ENCODE peak calls at places on chromosomes 12 and 14, in ten cellular contexts. One of them, this sample, is unnamed.

GRCh38 chr12:7058850-7059249 is 1.7 kb upstream of the C1S start:
- DNase-seq in heart left ventricle: no peak
- DNase-seq in dorsolateral prefrontal cortex: no peak
- DNase-seq in cardiac muscle cell: no peak
- DNase-seq in left ventricle myocardium inferior: no peak
- DNase-seq in lower lobe of right lung: no peak
- DNase-seq in fibroblast of lung: no peak
- DNase-seq in IMR-90: no peak
- DNase-seq in gastrocnemius medialis: no peak
- DNase-seq in ovary: no peak
- DNase-seq in this sample: no peak

GRCh38 chr12:42552822-42553221 is 36.7 kb downstream of the PRICKLE1 start:
- DNase-seq in left ventricle myocardium inferior: no peak
- DNase-seq in fibroblast of lung: no peak
- DNase-seq in heart left ventricle: no peak
- DNase-seq in lower lobe of right lung: no peak
- DNase-seq in IMR-90: no peak
- DNase-seq in gastrocnemius medialis: no peak
- DNase-seq in ovary: no peak
- DNase-seq in cardiac muscle cell: no peak
- DNase-seq in dorsolateral prefrontal cortex: no peak
- DNase-seq in this sample: no peak

GRCh38 chr12:101925352-101925751 is 48.0 kb downstream of the DRAM1 start:
- DNase-seq in gastrocnemius medialis: peak; percentile 77
- DNase-seq in ovary: peak; percentile 42
- DNase-seq in dorsolateral prefrontal cortex: no peak
- DNase-seq in lower lobe of right lung: peak; percentile 54
- DNase-seq in cardiac muscle cell: no peak
- DNase-seq in left ventricle myocardium inferior: peak; percentile 46
- DNase-seq in IMR-90: peak; percentile 99
- DNase-seq in heart left ventricle: peak; percentile 81
- DNase-seq in fibroblast of lung: peak; percentile 100
- DNase-seq in this sample: no peak

GRCh38 chr12:70443274-70443673 is 77.2 kb downstream of the KCNMB4 start:
- DNase-seq in dorsolateral prefrontal cortex: no peak
- DNase-seq in gastrocnemius medialis: no peak
- DNase-seq in left ventricle myocardium inferior: no peak
- DNase-seq in heart left ventricle: no peak
- DNase-seq in lower lobe of right lung: no peak
- DNase-seq in fibroblast of lung: peak; percentile 58
- DNase-seq in IMR-90: no peak
- DNase-seq in ovary: no peak
- DNase-seq in cardiac muscle cell: no peak
- DNase-seq in this sample: no peak

GRCh38 chr12:105385141-105385540 is 54.6 kb downstream of the C12orf75 start:
- DNase-seq in IMR-90: peak; percentile 41
- DNase-seq in fibroblast of lung: peak; percentile 66
- DNase-seq in lower lobe of right lung: no peak
- DNase-seq in left ventricle myocardium inferior: no peak
- DNase-seq in dorsolateral prefrontal cortex: no peak
- DNase-seq in heart left ventricle: no peak
- DNase-seq in ovary: no peak
- DNase-seq in gastrocnemius medialis: no peak
- DNase-seq in cardiac muscle cell: no peak
- DNase-seq in this sample: no peak

GRCh38 chr12:66087365-66087943 is 43.1 kb downstream of the LLPH start:
- DNase-seq in gastrocnemius medialis: peak; percentile 34
- DNase-seq in dorsolateral prefrontal cortex: no peak
- DNase-seq in left ventricle myocardium inferior: peak; percentile 49
- DNase-seq in IMR-90: peak; percentile 88
- DNase-seq in heart left ventricle: peak; percentile 38
- DNase-seq in cardiac muscle cell: peak; percentile 70
- DNase-seq in ovary: peak; percentile 75
- DNase-seq in fibroblast of lung: peak; percentile 64
- DNase-seq in lower lobe of right lung: peak; percentile 56
- DNase-seq in this sample: peak; percentile 14

GRCh38 chr14:102592969-102593840 is 756 bp downstream of the RCOR1 start:
- DNase-seq in heart left ventricle: peak; percentile 57
- DNase-seq in gastrocnemius medialis: peak; percentile 41
- DNase-seq in lower lobe of right lung: peak; percentile 72
- DNase-seq in dorsolateral prefrontal cortex: peak; percentile 61
- DNase-seq in IMR-90: peak; percentile 26
- DNase-seq in left ventricle myocardium inferior: peak; percentile 57
- DNase-seq in cardiac muscle cell: peak; percentile 73
- DNase-seq in fibroblast of lung: peak; percentile 41
- DNase-seq in ovary: peak; percentile 56
- DNase-seq in this sample: peak; percentile 50

GRCh38 chr14:76011959-76012802 is 26.6 kb downstream of the IFT43 start:
- DNase-seq in lower lobe of right lung: no peak
- DNase-seq in cardiac muscle cell: peak; percentile 22
- DNase-seq in gastrocnemius medialis: no peak
- DNase-seq in dorsolateral prefrontal cortex: no peak
- DNase-seq in left ventricle myocardium inferior: no peak
- DNase-seq in IMR-90: peak; percentile 87
- DNase-seq in heart left ventricle: peak; percentile 47
- DNase-seq in ovary: peak; percentile 41
- DNase-seq in fibroblast of lung: peak; percentile 32
- DNase-seq in this sample: no peak

GRCh38 chr14:105248368-105249174 is at the start of gene BTBD6:
- DNase-seq in gastrocnemius medialis: peak; percentile 79
- DNase-seq in heart left ventricle: peak; percentile 88
- DNase-seq in IMR-90: peak; percentile 83
- DNase-seq in lower lobe of right lung: peak; percentile 95
- DNase-seq in fibroblast of lung: peak; percentile 84
- DNase-seq in ovary: peak; percentile 85
- DNase-seq in cardiac muscle cell: peak; percentile 91
- DNase-seq in left ventricle myocardium inferior: peak; percentile 89
- DNase-seq in dorsolateral prefrontal cortex: peak; percentile 94
- DNase-seq in this sample: peak; percentile 86

GRCh38 chr12:53056901-53057300 is 7.0 kb downstream of the TNS2 start:
- DNase-seq in heart left ventricle: peak; percentile 24
- DNase-seq in cardiac muscle cell: no peak
- DNase-seq in ovary: no peak
- DNase-seq in left ventricle myocardium inferior: no peak
- DNase-seq in fibroblast of lung: no peak
- DNase-seq in dorsolateral prefrontal cortex: no peak
- DNase-seq in lower lobe of right lung: peak; percentile 29
- DNase-seq in gastrocnemius medialis: no peak
- DNase-seq in IMR-90: no peak
- DNase-seq in this sample: no peak

GRCh38 chr14:64692597-64693350 is 11.4 kb upstream of the PLEKHG3 start:
- DNase-seq in lower lobe of right lung: no peak
- DNase-seq in cardiac muscle cell: no peak
- DNase-seq in dorsolateral prefrontal cortex: peak; percentile 19
- DNase-seq in heart left ventricle: no peak
- DNase-seq in left ventricle myocardium inferior: no peak
- DNase-seq in gastrocnemius medialis: no peak
- DNase-seq in ovary: no peak
- DNase-seq in fibroblast of lung: no peak
- DNase-seq in IMR-90: no peak
- DNase-seq in this sample: no peak

GRCh38 chr12:8648598-8649205 is 13.9 kb downstream of the MFAP5 start:
- DNase-seq in heart left ventricle: no peak
- DNase-seq in gastrocnemius medialis: no peak
- DNase-seq in fibroblast of lung: no peak
- DNase-seq in left ventricle myocardium inferior: no peak
- DNase-seq in ovary: no peak
- DNase-seq in cardiac muscle cell: no peak
- DNase-seq in IMR-90: no peak
- DNase-seq in dorsolateral prefrontal cortex: no peak
- DNase-seq in lower lobe of right lung: no peak
- DNase-seq in this sample: no peak

GRCh38 chr12:23495472-23495871 is 454.0 kb downstream of the SOX5 start:
- DNase-seq in gastrocnemius medialis: no peak
- DNase-seq in left ventricle myocardium inferior: no peak
- DNase-seq in heart left ventricle: no peak
- DNase-seq in IMR-90: no peak
- DNase-seq in cardiac muscle cell: no peak
- DNase-seq in lower lobe of right lung: no peak
- DNase-seq in dorsolateral prefrontal cortex: no peak
- DNase-seq in fibroblast of lung: no peak
- DNase-seq in ovary: no peak
- DNase-seq in this sample: no peak

GRCh38 chr12:128784030-128784770 is 39.6 kb downstream of the SLC15A4 start:
- DNase-seq in IMR-90: peak; percentile 27
- DNase-seq in gastrocnemius medialis: no peak
- DNase-seq in left ventricle myocardium inferior: no peak
- DNase-seq in fibroblast of lung: peak; percentile 36
- DNase-seq in cardiac muscle cell: no peak
- DNase-seq in dorsolateral prefrontal cortex: no peak
- DNase-seq in ovary: no peak
- DNase-seq in heart left ventricle: no peak
- DNase-seq in lower lobe of right lung: no peak
- DNase-seq in this sample: no peak

GRCh38 chr14:99574099-99574880 is 29.7 kb downstream of the CCDC85C start:
- DNase-seq in fibroblast of lung: peak; percentile 92
- DNase-seq in IMR-90: peak; percentile 78
- DNase-seq in gastrocnemius medialis: no peak
- DNase-seq in lower lobe of right lung: peak; percentile 64
- DNase-seq in cardiac muscle cell: peak; percentile 91
- DNase-seq in ovary: peak; percentile 88
- DNase-seq in heart left ventricle: peak; percentile 71
- DNase-seq in dorsolateral prefrontal cortex: no peak
- DNase-seq in left ventricle myocardium inferior: peak; percentile 37
- DNase-seq in this sample: no peak

GRCh38 chr12:42568952-42569916 is 20.3 kb downstream of the PRICKLE1 start:
- DNase-seq in gastrocnemius medialis: no peak
- DNase-seq in heart left ventricle: no peak
- DNase-seq in ovary: no peak
- DNase-seq in fibroblast of lung: peak; percentile 64
- DNase-seq in lower lobe of right lung: no peak
- DNase-seq in left ventricle myocardium inferior: no peak
- DNase-seq in cardiac muscle cell: peak; percentile 62
- DNase-seq in dorsolateral prefrontal cortex: no peak
- DNase-seq in IMR-90: peak; percentile 80
- DNase-seq in this sample: no peak

GRCh38 chr14:62436256-62436655 is 609.0 kb downstream of the KCNH5 start:
- DNase-seq in gastrocnemius medialis: no peak
- DNase-seq in heart left ventricle: no peak
- DNase-seq in IMR-90: no peak
- DNase-seq in cardiac muscle cell: no peak
- DNase-seq in fibroblast of lung: peak; percentile 15
- DNase-seq in ovary: no peak
- DNase-seq in dorsolateral prefrontal cortex: no peak
- DNase-seq in left ventricle myocardium inferior: no peak
- DNase-seq in lower lobe of right lung: no peak
- DNase-seq in this sample: no peak

GRCh38 chr14:105475269-105475915 is 771 bp downstream of the CRIP2 start:
- DNase-seq in gastrocnemius medialis: no peak
- DNase-seq in left ventricle myocardium inferior: no peak
- DNase-seq in IMR-90: peak; percentile 9
- DNase-seq in cardiac muscle cell: no peak
- DNase-seq in ovary: peak; percentile 77
- DNase-seq in lower lobe of right lung: no peak
- DNase-seq in heart left ventricle: peak; percentile 79
- DNase-seq in fibroblast of lung: peak; percentile 60
- DNase-seq in dorsolateral prefrontal cortex: no peak
- DNase-seq in this sample: no peak

GRCh38 chr14:93984987-93985410 is 8.6 kb upstream of the ASB2 start:
- DNase-seq in heart left ventricle: no peak
- DNase-seq in gastrocnemius medialis: peak; percentile 95
- DNase-seq in lower lobe of right lung: peak; percentile 27
- DNase-seq in left ventricle myocardium inferior: peak; percentile 53
- DNase-seq in IMR-90: peak; percentile 91
- DNase-seq in fibroblast of lung: peak; percentile 97
- DNase-seq in ovary: no peak
- DNase-seq in cardiac muscle cell: peak; percentile 79
- DNase-seq in dorsolateral prefrontal cortex: peak; percentile 61
- DNase-seq in this sample: no peak
- TF ChIP-seq CTCF in heart left ventricle: peak; percentile 46
- TF ChIP-seq CTCF in gastrocnemius medialis: peak; percentile 87
- TF ChIP-seq CTCF in lower lobe of right lung: no peak
- TF ChIP-seq CTCF in left ventricle myocardium inferior: peak; percentile 49
- TF ChIP-seq CTCF in IMR-90: peak; percentile 50
- TF ChIP-seq CTCF in fibroblast of lung: peak; percentile 20
- TF ChIP-seq CTCF in ovary: no peak
- TF ChIP-seq CTCF in cardiac muscle cell: peak; percentile 41
- TF ChIP-seq CTCF in dorsolateral prefrontal cortex: no peak
- TF ChIP-seq CTCF in this sample: no peak

DNA sequence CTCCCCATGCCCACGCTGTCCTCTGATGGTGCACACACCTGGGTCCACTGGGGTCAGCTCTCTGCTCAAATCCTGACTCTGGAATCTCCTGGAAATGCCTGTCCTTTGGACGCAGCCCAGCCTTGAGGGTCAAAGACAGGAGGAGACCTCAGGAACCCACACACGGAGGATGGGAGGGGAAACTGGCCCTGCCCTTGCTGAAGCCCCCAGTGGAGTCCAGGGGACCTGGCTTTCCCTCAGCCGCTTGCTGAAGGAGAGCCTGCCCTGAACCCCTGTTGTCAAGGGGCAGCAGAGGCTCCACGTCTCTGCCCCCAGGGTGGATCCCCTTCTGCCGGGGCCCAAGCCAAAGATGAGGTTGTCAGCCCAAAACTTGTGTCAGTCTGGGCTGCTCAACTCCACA is 16.9 kb downstream of the GALNT9 start:
- DNase-seq in dorsolateral prefrontal cortex: peak; percentile 25
- DNase-seq in IMR-90: no peak
- DNase-seq in lower lobe of right lung: peak; percentile 17
- DNase-seq in heart left ventricle: no peak
- DNase-seq in ovary: no peak
- DNase-seq in fibroblast of lung: no peak
- DNase-seq in cardiac muscle cell: no peak
- DNase-seq in left ventricle myocardium inferior: no peak
- DNase-seq in gastrocnemius medialis: no peak
- DNase-seq in this sample: no peak
- H3K27me3 ChIP-seq in dorsolateral prefrontal cortex: no peaks in the 10 kb centered on the region
- H3K27me3 ChIP-seq in IMR-90: no peaks in the 10 kb centered on the region
- H3K27me3 ChIP-seq in lower lobe of right lung: peaks cover 18% of the 10 kb centered on the region
- H3K27me3 ChIP-seq in heart left ventricle: peaks cover 3% of the 10 kb centered on the region
- H3K27me3 ChIP-seq in ovary: no peaks in the 10 kb centered on the region
- H3K27me3 ChIP-seq in fibroblast of lung: no peaks in the 10 kb centered on the region
- H3K27me3 ChIP-seq in cardiac muscle cell: no peaks in the 10 kb centered on the region
- H3K27me3 ChIP-seq in left ventricle myocardium inferior: peaks cover 60% of the 10 kb centered on the region
- H3K27me3 ChIP-seq in gastrocnemius medialis: peaks cover 10% of the 10 kb centered on the region
- H3K27me3 ChIP-seq in this sample: peaks cover 5% of the 10 kb centered on the region

GRCh38 chr14:90253826-90254225 is 2.5 kb upstream of the PSMC1 start:
- DNase-seq in gastrocnemius medialis: no peak
- DNase-seq in cardiac muscle cell: no peak
- DNase-seq in ovary: no peak
- DNase-seq in dorsolateral prefrontal cortex: no peak
- DNase-seq in lower lobe of right lung: no peak
- DNase-seq in left ventricle myocardium inferior: no peak
- DNase-seq in IMR-90: no peak
- DNase-seq in heart left ventricle: no peak
- DNase-seq in fibroblast of lung: no peak
- DNase-seq in this sample: no peak

GRCh38 chr14:90248594-90248993 is 7.8 kb upstream of the PSMC1 start:
- DNase-seq in IMR-90: no peak
- DNase-seq in gastrocnemius medialis: no peak
- DNase-seq in cardiac muscle cell: no peak
- DNase-seq in ovary: no peak
- DNase-seq in heart left ventricle: no peak
- DNase-seq in left ventricle myocardium inferior: no peak
- DNase-seq in lower lobe of right lung: no peak
- DNase-seq in dorsolateral prefrontal cortex: no peak
- DNase-seq in fibroblast of lung: no peak
- DNase-seq in this sample: no peak
- H3K27ac ChIP-seq in IMR-90: no peak overlapping the region
- H3K27ac ChIP-seq in gastrocnemius medialis: no peak overlapping the region
- H3K27ac ChIP-seq in cardiac muscle cell: no peak overlapping the region
- H3K27ac ChIP-seq in ovary: no peak overlapping the region
- H3K27ac ChIP-seq in heart left ventricle: no peak overlapping the region
- H3K27ac ChIP-seq in left ventricle myocardium inferior: no peak overlapping the region
- H3K27ac ChIP-seq in lower lobe of right lung: no peak overlapping the region
- H3K27ac ChIP-seq in dorsolateral prefrontal cortex: no peak overlapping the region
- H3K27ac ChIP-seq in fibroblast of lung: no peak overlapping the region
- H3K27ac ChIP-seq in this sample: no peak overlapping the region

GRCh38 chr12:57381693-57382220 is 49.1 kb downstream of the R3HDM2 start:
- DNase-seq in gastrocnemius medialis: no peak
- DNase-seq in IMR-90: peak; percentile 59
- DNase-seq in cardiac muscle cell: no peak
- DNase-seq in lower lobe of right lung: no peak
- DNase-seq in fibroblast of lung: peak; percentile 39
- DNase-seq in dorsolateral prefrontal cortex: no peak
- DNase-seq in left ventricle myocardium inferior: no peak
- DNase-seq in ovary: no peak
- DNase-seq in heart left ventricle: no peak
- DNase-seq in this sample: no peak
- TF ChIP-seq CTCF in gastrocnemius medialis: no peak
- TF ChIP-seq CTCF in IMR-90: no peak
- TF ChIP-seq CTCF in cardiac muscle cell: no peak
- TF ChIP-seq CTCF in lower lobe of right lung: no peak
- TF ChIP-seq CTCF in fibroblast of lung: no peak
- TF ChIP-seq CTCF in dorsolateral prefrontal cortex: no peak
- TF ChIP-seq CTCF in left ventricle myocardium inferior: no peak
- TF ChIP-seq CTCF in ovary: no peak
- TF ChIP-seq CTCF in heart left ventricle: no peak
- TF ChIP-seq CTCF in this sample: no peak